ENCODE peak calls at places on chromosomes 6 and 20, in five cellular contexts. R is GM23338, F is GM12878, L is Panc1, J is HCT116. K is an unnamed sample.

GRCh38 chr6:3411967-3412778 is 44.7 kb downstream of the SLC22A23 start:
- ATAC-seq in R (no peak), L (no peak), F (no peak), J (no peak), K (no peak)

GRCh38 chr6:139262519-139263300 is 29.1 kb downstream of the TXLNB start:
- ATAC-seq in R (no peak), J (no peak), F (peak; percentile 94), L (no peak), K (no peak)

GRCh38 chr6:30144821-30145220 is 8.9 kb downstream of the TRIM40 start:
- ATAC-seq in L (no peak), J (no peak), R (no peak), F (no peak), K (no peak)

GRCh38 chr20:33211817-33212424 is 5.2 kb upstream of the BPIFA3 start:
- ATAC-seq in R (peak; percentile 96), J (peak; percentile 95), F (peak; percentile 72), L (peak; percentile 96), K (no peak)

GRCh38 chr6:127131275-127131674 is 12.8 kb downstream of the RSPO3 start:
- ATAC-seq in L (no peak), J (no peak), R (no peak), F (no peak), K (no peak)

GRCh38 chr6:105810105-105810921 is 275.8 kb upstream of the PRDM1 start:
- ATAC-seq in F (peak; percentile 67), L (peak; percentile 87), R (peak; percentile 29), J (peak; percentile 92), K (peak; percentile 78)

GRCh38 chr20:47126374-47126705 is 230.2 kb downstream of the ZMYND8 start:
- ATAC-seq in R (no peak), J (no peak), F (no peak), L (no peak), K (no peak)

GRCh38 chr6:90190181-90190580 is 106.5 kb downstream of the BACH2 start:
- ATAC-seq in L (no peak), F (no peak), J (no peak), R (no peak), K (no peak)

GRCh38 chr20:61614311-61615100 is 362.4 kb downstream of the CDH4 start:
- ATAC-seq in L (no peak), F (no peak), J (no peak), R (no peak), K (no peak)

GRCh38 chr6:2938632-2939083 is 32.7 kb downstream of the SERPINB6 start:
- ATAC-seq in R (peak; percentile 31), L (peak; percentile 64), F (no peak), J (peak; percentile 88), K (no peak)

GRCh38 chr6:157124855-157125254 is 198.5 kb downstream of the TMEM242 start:
- ATAC-seq in L (no peak), R (no peak), F (no peak), J (no peak), K (no peak)

GRCh38 chr6:47681201-47681990 is 17.0 kb upstream of the ADGRF4 start:
- ATAC-seq in F (no peak), R (no peak), J (no peak), L (no peak), K (no peak)

GRCh38 chr6:87791029-87791428 is 89.0 kb upstream of the AKIRIN2 start:
- ATAC-seq in J (no peak), L (no peak), R (no peak), F (no peak), K (no peak)

GRCh38 chr6:138527376-138528092 is 28.2 kb upstream of the NHSL1 start:
- ATAC-seq in F (no peak), L (no peak), J (no peak), R (peak; percentile 52), K (no peak)

GRCh38 chr20:1283522-1284210 is 17.6 kb downstream of the SNPH start:
- ATAC-seq in L (no peak), R (no peak), J (no peak), F (no peak), K (no peak)

GRCh38 chr20:1381753-1382591 is 10.9 kb downstream of the FKBP1A start:
- ATAC-seq in R (no peak), L (no peak), F (no peak), J (no peak), K (peak; percentile 60)

DNA sequence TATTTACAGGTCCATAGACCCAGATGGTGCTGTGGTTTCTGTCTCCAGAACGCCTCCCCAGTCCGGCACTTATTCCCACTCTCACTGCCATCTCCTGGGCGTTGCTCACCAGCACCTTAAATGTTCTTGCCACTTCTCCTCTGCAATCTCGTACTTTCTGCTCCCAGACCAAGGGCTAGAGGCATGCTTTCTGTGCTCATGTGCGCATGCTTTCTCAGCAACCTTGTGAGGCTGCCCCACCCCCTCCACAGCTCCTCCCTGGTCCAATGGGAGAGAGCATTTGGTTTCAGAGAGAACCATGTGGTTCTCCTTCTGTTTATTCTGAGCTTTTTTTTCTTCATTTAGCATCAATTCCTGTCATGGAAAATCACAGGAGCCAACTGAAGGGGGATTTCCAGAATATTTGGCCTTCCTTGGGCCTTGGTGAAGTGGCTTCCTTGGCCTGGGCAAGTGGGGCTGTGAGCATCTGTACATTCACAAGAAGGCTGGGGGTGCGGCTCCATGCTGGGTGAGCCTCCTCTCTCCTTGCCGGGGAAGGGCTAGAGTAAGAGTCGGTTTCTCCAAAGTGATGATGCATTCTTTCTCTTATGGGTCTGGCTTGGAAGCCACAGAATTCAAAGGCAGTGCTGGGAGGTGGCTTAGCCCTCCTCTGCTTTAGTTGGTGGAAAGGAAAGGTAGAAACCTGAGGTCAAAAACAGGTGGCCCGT is 66.6 kb downstream of the PHACTR3 start:
- ATAC-seq in F (no peak), R (no peak), J (no peak), L (no peak), K (no peak)
- TF ChIP-seq POLR2AphosphoS5 in F (no peak), R (no peak), J (no peak), L (no peak), K (no peak)

GRCh38 chr6:83976037-83976755 is 57.4 kb upstream of the MRAP2 start:
- ATAC-seq in R (peak; percentile 91), L (no peak), F (no peak), J (no peak), K (no peak)

GRCh38 chr6:83974409-83975050 is 59.0 kb upstream of the MRAP2 start:
- ATAC-seq in J (no peak), L (no peak), F (no peak), R (no peak), K (no peak)

GRCh38 chr6:83978997-83979396 is 54.6 kb upstream of the MRAP2 start:
- ATAC-seq in R (no peak), L (no peak), J (no peak), F (no peak), K (no peak)

GRCh38 chr6:83976871-83977270 is 56.7 kb upstream of the MRAP2 start:
- ATAC-seq in L (no peak), F (no peak), R (peak; percentile 62), J (peak; percentile 38), K (no peak)

DNA sequence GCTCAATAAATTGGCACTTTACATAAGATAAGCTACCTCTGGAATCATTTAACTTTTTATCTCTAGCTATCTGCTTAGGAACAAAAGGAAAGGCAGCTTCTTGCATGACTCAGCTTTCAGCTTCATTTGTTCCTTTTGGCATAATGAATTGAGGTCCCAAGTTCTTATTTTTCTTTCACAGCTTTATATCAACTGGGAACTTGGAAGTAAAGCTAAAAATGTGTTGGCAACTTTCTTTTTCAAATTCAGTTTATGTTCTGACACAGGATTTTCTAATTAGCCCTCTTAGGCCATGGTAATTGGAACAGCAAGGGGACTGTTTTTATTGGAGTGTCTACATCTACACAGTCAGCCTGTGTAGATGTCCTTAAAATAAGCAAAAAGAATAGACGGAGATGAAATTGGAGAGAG is 55.2 kb upstream of the MRAP2 start:
- ATAC-seq in L (no peak), J (no peak), F (no peak), R (no peak), K (no peak)
- H3K27ac ChIP-seq in L (no peak overlapping the region), J (no peak overlapping the region), F (no peak overlapping the region), R (no peak overlapping the region), K (no peak overlapping the region)

GRCh38 chr6:31901953-31902643 is at the start of gene ZBTB12:
- ATAC-seq in L (peak; percentile 83), F (peak; percentile 81), J (peak; percentile 73), R (peak; percentile 45), K (peak; percentile 87)
- TF ChIP-seq POLR2AphosphoS5 in L (peak; percentile 52), F (no peak), J (peak; percentile 82), R (peak; percentile 60), K (peak; percentile 60)

DNA sequence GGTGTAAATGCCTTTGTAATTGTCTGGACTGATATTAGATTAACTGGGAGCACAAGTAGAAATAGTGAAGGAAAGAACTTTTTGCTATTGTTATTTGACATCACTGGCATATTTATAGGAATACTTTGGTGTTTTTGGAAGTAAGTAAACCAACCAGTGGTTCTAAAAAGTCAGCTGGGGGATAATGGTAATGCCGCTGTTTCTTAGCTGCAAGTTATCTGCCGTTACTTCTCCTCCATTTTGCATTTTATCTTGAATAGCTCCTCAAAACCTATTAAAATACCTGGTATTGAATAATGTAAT is 3.8 kb downstream of the PTPN1 start:
- ATAC-seq in J (no peak), F (no peak), L (no peak), R (no peak), K (no peak)
- H3K27ac ChIP-seq in J (no peak overlapping the region), F (peak overlapping the region; percentile 98), L (no peak overlapping the region), R (no peak overlapping the region), K (no peak overlapping the region)

GRCh38 chr20:14232650-14233049 is 104.8 kb downstream of the FLRT3 start:
- ATAC-seq in R (no peak), J (no peak), F (peak; percentile 66), L (no peak), K (no peak)

GRCh38 chr20:14235355-14235754 is 102.1 kb downstream of the FLRT3 start:
- ATAC-seq in L (no peak), J (no peak), F (no peak), R (no peak), K (peak; percentile 25)

GRCh38 chr20:14234666-14235295 is 102.6 kb downstream of the FLRT3 start:
- ATAC-seq in R (no peak), F (no peak), J (no peak), L (no peak), K (no peak)
- TF ChIP-seq POLR2AphosphoS5 in R (no peak), F (no peak), J (no peak), L (no peak), K (no peak)

K was measured in gastroesophageal sphincter.